ENCODE peak calls at places on chromosomes 5 and 9, in four cellular contexts. J is heart right ventricle, U is AG04449, T is foreskin fibroblast. D is an unnamed sample.

GRCh38 chr9:77158772-77159513 is 18.4 kb upstream of the VPS13A start:
- DNase-seq in J (no peak), U (peak), T (peak), D (peak)

GRCh38 chr9:126844085-126844484 is 16.4 kb upstream of the ZBTB34 start:
- DNase-seq in J (no peak), U (peak), T (peak), D (peak)

GRCh38 chr5:102231693-102232619 is 64.1 kb downstream of the SLCO4C1 start:
- DNase-seq in J (no peak), U (no peak), T (no peak), D (no peak)

GRCh38 chr9:77016526-77017504 is 2.6 kb upstream of the FOXB2 start:
- DNase-seq in J (no peak), U (no peak), T (no peak), D (no peak)

GRCh38 chr5:77518304-77518703 is 26.2 kb upstream of the WDR41 start:
- DNase-seq in J (no peak), U (no peak), T (no peak), D (peak)

GRCh38 chr9:4497855-4498254 is 7.6 kb downstream of the SLC1A1 start:
- DNase-seq in J (no peak), U (peak), T (peak), D (peak)

GRCh38 chr5:17224858-17225436 is 7.5 kb downstream of the BASP1 start:
- DNase-seq in J (no peak), U (no peak), T (peak), D (peak)

GRCh38 chr5:74655206-74655605 is 14.7 kb upstream of the ENC1 start:
- DNase-seq in J (no peak), U (no peak), T (no peak), D (no peak)

GRCh38 chr5:116528519-116529234 is 45.9 kb downstream of the SEMA6A start:
- DNase-seq in J (no peak), U (no peak), T (no peak), D (no peak)

GRCh38 chr5:136620016-136620419 is 254.7 kb upstream of the TRPC7 start:
- DNase-seq in J (no peak), U (peak), T (peak), D (peak)

GRCh38 chr9:132094314-132094791 is 14.7 kb upstream of the MED27 start:
- DNase-seq in J (no peak), U (peak), T (peak), D (peak)

GRCh38 chr9:16515207-16515606 is 355.3 kb downstream of the BNC2 start:
- DNase-seq in J (no peak), U (no peak), T (no peak), D (no peak)

GRCh38 chr5:1737790-1738405 is 61.7 kb downstream of the MRPL36 start:
- DNase-seq in J (no peak), U (no peak), T (peak), D (peak)

GRCh38 chr9:136280535-136281315 is 23.2 kb downstream of the CCDC187 start:
- DNase-seq in J (no peak), U (no peak), T (no peak), D (no peak)

GRCh38 chr5:154937186-154937717 is 759 bp downstream of the GEMIN5 start:
- DNase-seq in J (no peak), U (no peak), T (no peak), D (peak)

GRCh38 chr5:133534566-133534965 is 77.8 kb downstream of the FSTL4 start:
- DNase-seq in J (no peak), U (no peak), T (no peak), D (no peak)

GRCh38 chr5:93421498-93421897 is 159.5 kb downstream of the NR2F1-AS1 start:
- DNase-seq in J (no peak), U (no peak), T (no peak), D (no peak)

GRCh38 chr5:4640793-4641192 is 499.3 kb upstream of the ADAMTS16 start:
- DNase-seq in J (no peak), U (no peak), T (no peak), D (peak)

GRCh38 chr9:79694676-79695400 is 123.1 kb downstream of the TLE4 start:
- DNase-seq in J (no peak), U (peak), T (peak), D (peak)

GRCh38 chr5:168301593-168302388 is 10.3 kb downstream of the WWC1 start:
- DNase-seq in J (no peak), U (no peak), T (peak), D (no peak)

GRCh38 chr5:54007822-54008777 is 302.3 kb downstream of the ARL15 start:
- DNase-seq in J (no peak), U (peak), T (no peak), D (peak)
- H3K4me3 ChIP-seq in J (no peak), U (no peak), T (no peak), D (no peak)

DNA sequence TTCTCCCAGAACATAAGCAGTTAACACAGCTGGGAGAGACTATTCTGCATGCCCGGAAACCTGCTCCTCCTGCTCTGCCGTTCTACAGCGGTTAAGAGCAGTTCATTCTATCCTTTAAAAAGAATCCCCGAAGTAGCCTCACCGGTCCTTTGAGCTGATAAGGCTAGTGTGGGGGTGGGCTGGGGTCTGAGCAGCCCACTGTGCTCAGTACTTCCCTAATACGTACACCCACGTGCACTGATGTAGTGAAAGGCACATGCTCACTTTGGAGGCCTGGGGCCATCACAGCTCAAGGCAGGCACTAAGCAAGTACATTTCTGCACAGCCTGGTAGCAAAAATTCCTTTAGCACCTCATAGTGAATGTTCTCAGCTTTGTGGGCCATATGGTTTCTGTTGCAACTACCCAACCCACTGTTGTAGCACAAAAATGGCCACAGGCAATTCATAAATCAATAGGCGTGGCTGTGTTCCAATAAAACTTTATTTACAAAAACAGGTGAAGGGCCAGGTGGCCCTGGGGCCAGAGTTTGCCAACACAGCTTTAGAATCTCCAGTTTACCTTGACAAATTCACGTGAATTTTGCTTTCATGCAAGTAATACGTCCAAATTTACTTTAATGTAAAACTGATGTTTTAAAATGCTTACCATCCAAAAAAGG is 136.4 kb downstream of the ZNF354C start:
- DNase-seq in J (no peak), U (no peak), T (peak), D (no peak)
- TF ChIP-seq CTCF in J (no peak), U (no peak), T (no peak), D (no peak)

GRCh38 chr5:109695005-109695926 is 5.5 kb downstream of the MAN2A1 start:
- DNase-seq in J (no peak), U (no peak), T (no peak), D (no peak)
- H3K4me3 ChIP-seq in J (no peak), U (no peak), T (no peak), D (no peak)

GRCh38 chr5:65102826-65103673 is 334.3 kb downstream of the CWC27 start:
- DNase-seq in J (peak), U (no peak), T (no peak), D (peak)
- TF ChIP-seq CTCF in J (peak), U (peak), T (peak), D (no peak)

DNA sequence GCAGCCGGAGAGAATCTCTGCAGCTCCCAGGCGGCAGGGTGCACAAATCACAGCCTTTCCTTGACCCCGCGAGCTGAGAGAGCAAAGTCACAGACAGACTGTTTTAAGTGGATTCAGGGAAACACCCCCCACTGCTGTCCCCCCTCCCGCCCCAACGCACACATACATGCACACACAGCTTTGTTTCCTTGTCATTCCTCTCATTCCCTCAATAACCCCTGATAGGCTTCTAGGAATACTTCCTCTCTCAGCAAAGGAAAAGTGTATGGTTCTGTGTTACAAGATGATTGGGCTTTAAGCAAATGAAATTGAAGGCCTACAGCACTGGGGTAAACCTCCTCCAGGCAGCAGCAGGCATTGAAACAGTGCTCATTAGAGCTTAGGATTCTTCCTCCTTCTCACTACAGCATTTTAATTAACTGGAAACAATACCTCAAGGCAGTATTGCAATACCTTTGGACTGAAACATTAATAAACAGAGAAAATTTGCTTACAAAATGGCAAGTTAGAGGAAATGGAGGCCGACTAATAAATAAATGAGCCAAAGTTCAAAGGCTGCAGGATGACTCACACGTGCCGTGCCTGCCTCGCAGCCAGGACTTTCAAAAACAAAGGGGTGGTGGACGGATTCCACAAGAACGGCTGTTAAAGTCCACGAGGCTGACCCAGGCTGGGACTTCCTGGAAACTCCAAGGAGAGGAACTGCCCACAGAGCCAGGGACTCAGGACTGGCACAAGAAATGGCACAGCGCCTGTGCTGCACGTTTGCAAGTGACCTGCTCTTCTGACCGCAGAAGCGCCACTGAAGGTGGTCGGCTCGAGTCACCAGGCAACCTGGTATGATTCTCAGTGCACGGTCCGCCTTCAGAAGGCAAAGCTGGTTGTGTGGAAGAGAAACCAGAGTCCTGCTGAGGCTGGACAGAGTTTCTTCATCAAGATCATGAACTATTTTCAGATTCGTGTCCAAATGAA is 236.2 kb downstream of the SYK start:
- DNase-seq in J (no peak), U (no peak), T (peak), D (peak)
- H3K4me3 ChIP-seq in J (no peak), U (peak), T (no peak), D (no peak)

DNA sequence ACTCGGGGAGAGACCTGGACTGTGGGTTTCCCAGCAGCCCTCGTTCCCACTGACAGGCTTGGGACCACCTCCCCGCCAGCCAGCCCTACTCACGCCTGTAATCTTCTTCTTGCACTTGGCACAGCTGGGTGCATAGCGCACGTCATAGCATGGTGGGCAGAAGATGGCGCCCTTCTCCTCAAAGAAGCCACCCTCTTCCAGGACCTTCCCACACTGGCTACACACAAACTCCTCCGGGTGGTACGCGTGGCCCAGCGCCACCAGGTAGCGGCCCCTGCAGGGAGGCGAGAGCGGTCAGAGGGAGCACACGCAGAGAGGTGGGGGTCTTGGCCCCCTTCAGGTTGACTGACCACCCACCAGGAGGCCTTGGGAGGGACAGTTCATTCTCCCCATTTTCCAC is 9.4 kb downstream of the PDLIM7 start:
- DNase-seq in J (no peak), U (no peak), T (no peak), D (no peak)
- TF ChIP-seq CTCF in J (no peak), U (no peak), T (no peak), D (no peak)

GRCh38 chr9:123174079-123174478 is 94.3 kb downstream of the STRBP start:
- DNase-seq in J (no peak), U (no peak), T (no peak), D (no peak)

GRCh38 chr9:123176949-123177348 is 91.4 kb downstream of the STRBP start:
- DNase-seq in J (no peak), U (no peak), T (no peak), D (no peak)

GRCh38 chr9:123174887-123175518 is 93.4 kb downstream of the STRBP start:
- DNase-seq in J (no peak), U (no peak), T (no peak), D (no peak)

GRCh38 chr9:123176230-123176629 is 92.2 kb downstream of the STRBP start:
- DNase-seq in J (no peak), U (no peak), T (no peak), D (peak)
- H3K4me3 ChIP-seq in J (no peak), U (no peak), T (peak), D (no peak)